ENCODE peak calls at places on chromosome 20, in four cellular contexts. X, O, D and M are unnamed samples.

GRCh38 chr20:41392871-41393704 is 26.5 kb upstream of the EMILIN3 start:
- DNase-seq in X (peak; percentile 34), O (peak; percentile 82), D (no peak), M (no peak)

GRCh38 chr20:59499863-59500262 is 104.5 kb upstream of the PHACTR3 start:
- DNase-seq in X (no peak), O (no peak), D (no peak), M (no peak)

GRCh38 chr20:61929561-61929960 is 136.1 kb downstream of the TAF4 start:
- DNase-seq in X (peak; percentile 28), O (no peak), D (no peak), M (no peak)

GRCh38 chr20:680638-681037 is 5.0 kb upstream of the SCRT2 start:
- DNase-seq in X (no peak), O (no peak), D (no peak), M (no peak)

GRCh38 chr20:57346477-57346876 is 4.6 kb upstream of the RAE1 start:
- DNase-seq in X (peak; percentile 76), O (peak; percentile 76), D (peak; percentile 32), M (peak; percentile 64)

GRCh38 chr20:49832632-49833327 is 20.2 kb downstream of the SLC9A8 start:
- DNase-seq in X (no peak), O (peak; percentile 58), D (no peak), M (peak; percentile 55)

GRCh38 chr20:19275038-19275629 is 62.7 kb downstream of the SLC24A3 start:
- DNase-seq in X (no peak), O (no peak), D (no peak), M (no peak)

GRCh38 chr20:19726126-19726525 is 31.9 kb upstream of the RIN2 start:
- DNase-seq in X (no peak), O (no peak), D (no peak), M (peak; percentile 60)

GRCh38 chr20:12925214-12925755 is 83.5 kb upstream of the SPTLC3 start:
- DNase-seq in X (no peak), O (peak; percentile 40), D (peak; percentile 81), M (peak; percentile 86)

GRCh38 chr20:63636752-63637633 is 10.1 kb upstream of the GMEB2 start:
- DNase-seq in X (no peak), O (no peak), D (no peak), M (no peak)

GRCh38 chr20:49594143-49594928 is 26.4 kb upstream of the PTGIS start:
- DNase-seq in X (no peak), O (peak; percentile 76), D (no peak), M (no peak)

GRCh38 chr20:31811198-31811597 is 8.0 kb upstream of the MYLK2 start:
- DNase-seq in X (no peak), O (no peak), D (no peak), M (no peak)
- H3K27ac ChIP-seq in X (no peak overlapping the region), O (no peak overlapping the region), D (no peak overlapping the region), M (no peak overlapping the region)

GRCh38 chr20:44326391-44327159 is 10.3 kb upstream of the R3HDML start:
- DNase-seq in X (no peak), O (no peak), D (no peak), M (no peak)
- TF ChIP-seq CTCF in X (no peak), O (no peak), D (no peak), M (no peak)

DNA sequence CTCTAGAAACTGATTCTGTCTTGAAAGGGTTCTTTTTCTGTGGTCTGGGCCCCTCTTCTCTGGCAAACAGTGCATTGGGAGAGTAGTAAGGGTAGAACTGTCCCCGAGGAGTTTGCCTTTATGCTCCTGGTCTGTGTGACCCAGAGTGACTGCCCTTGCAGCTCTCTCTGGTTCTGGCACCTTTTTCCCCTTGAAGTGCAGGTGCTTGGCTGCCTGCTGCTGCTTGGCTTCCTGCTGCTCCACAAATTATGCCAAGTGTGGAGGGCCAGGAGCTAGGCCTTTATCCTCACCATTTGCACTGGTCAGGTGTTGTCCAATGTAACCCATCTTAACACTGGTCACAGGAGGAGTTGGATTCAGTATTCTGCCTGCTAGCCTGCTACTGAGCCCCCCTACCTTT is 11.2 kb downstream of the KIZ start:
- DNase-seq in X (no peak), O (no peak), D (no peak), M (no peak)
- H3K27ac ChIP-seq in X (no peak overlapping the region), O (no peak overlapping the region), D (no peak overlapping the region), M (no peak overlapping the region)

GRCh38 chr20:25537890-25538289 is 47.4 kb downstream of the NINL start:
- DNase-seq in X (no peak), O (no peak), D (no peak), M (no peak)

GRCh38 chr20:25539742-25540201 is 45.6 kb downstream of the NINL start:
- DNase-seq in X (no peak), O (no peak), D (no peak), M (no peak)

GRCh38 chr20:25538838-25539665 is 46.3 kb downstream of the NINL start:
- DNase-seq in X (no peak), O (no peak), D (no peak), M (no peak)

GRCh38 chr20:25541676-25542075 is 43.7 kb downstream of the NINL start:
- DNase-seq in X (no peak), O (no peak), D (no peak), M (no peak)

DNA sequence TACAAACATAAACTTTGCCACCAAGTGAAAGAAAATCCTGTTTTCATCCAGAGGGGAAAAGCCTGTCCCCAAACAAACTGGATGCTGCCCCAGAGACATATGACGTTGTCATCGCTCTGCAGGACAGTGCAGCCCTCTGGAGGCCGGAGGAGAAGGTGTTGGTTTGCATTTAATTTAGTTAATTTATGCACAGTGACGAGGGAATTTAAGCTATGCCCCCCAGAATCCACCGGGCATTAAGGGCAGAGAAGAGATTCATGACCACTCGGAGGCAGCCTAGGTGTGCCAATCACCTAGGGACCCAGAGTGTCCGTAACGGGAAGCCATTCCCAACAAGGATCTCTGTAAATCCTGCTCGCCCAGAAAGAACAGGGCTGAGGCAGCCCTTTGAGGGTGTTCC is 45.1 kb downstream of the NINL start:
- DNase-seq in X (no peak), O (no peak), D (no peak), M (peak; percentile 38)
- TF ChIP-seq CTCF in X (peak; percentile 30), O (peak; percentile 14), D (no peak), M (peak; percentile 77)

GRCh38 chr20:36830791-36831691 is 44.9 kb upstream of the TLDC2 start:
- DNase-seq in X (peak; percentile 55), O (peak; percentile 62), D (no peak), M (no peak)
- H3K27ac ChIP-seq in X (peak overlapping the region; percentile 77), O (peak overlapping the region; percentile 74), D (peak overlapping the region; percentile 37), M (peak overlapping the region; percentile 97)

GRCh38 chr20:33650753-33651561 is 11.2 kb upstream of the C20orf144 start:
- DNase-seq in X (no peak), O (no peak), D (no peak), M (peak; percentile 78)
- TF ChIP-seq CTCF in X (no peak), O (no peak), D (no peak), M (no peak)

GRCh38 chr20:25308083-25308491 is 60.2 kb downstream of the PYGB start:
- DNase-seq in X (peak; percentile 39), O (no peak), D (no peak), M (no peak)

GRCh38 chr20:25310921-25311728 is 63.2 kb downstream of the PYGB start:
- DNase-seq in X (peak; percentile 31), O (no peak), D (no peak), M (no peak)

GRCh38 chr20:25308671-25309394 is 60.9 kb downstream of the PYGB start:
- DNase-seq in X (peak; percentile 49), O (no peak), D (no peak), M (no peak)

GRCh38 chr20:25310268-25310920 is 62.5 kb downstream of the PYGB start:
- DNase-seq in X (peak; percentile 58), O (peak; percentile 46), D (peak; percentile 97), M (peak; percentile 88)

GRCh38 chr20:25309395-25310267 is 61.7 kb downstream of the PYGB start:
- DNase-seq in X (peak; percentile 65), O (no peak), D (peak; percentile 87), M (peak; percentile 50)
- H3K27ac ChIP-seq in X (peak overlapping the region; percentile 78), O (peak overlapping the region; percentile 56), D (peak overlapping the region; percentile 97), M (peak overlapping the region; percentile 90)

GRCh38 chr20:17683218-17684076 is 1.4 kb upstream of the RRBP1 start:
- DNase-seq in X (no peak), O (no peak), D (no peak), M (no peak)

GRCh38 chr20:17680836-17681740 is 954 bp downstream of the RRBP1 start:
- DNase-seq in X (peak; percentile 91), O (peak; percentile 84), D (peak; percentile 95), M (peak; percentile 86)

GRCh38 chr20:17682889-17683198 is 802 bp upstream of the RRBP1 start:
- DNase-seq in X (no peak), O (no peak), D (no peak), M (no peak)

GRCh38 chr20:17681741-17682102 is 320 bp downstream of the RRBP1 start:
- DNase-seq in X (no peak), O (no peak), D (no peak), M (no peak)

GRCh38 chr20:17682103-17682888 is at the start of gene RRBP1:
- DNase-seq in X (peak; percentile 99), O (peak; percentile 98), D (peak; percentile 99), M (peak; percentile 99)
- TF ChIP-seq CTCF in X (peak; percentile 76), O (no peak), D (peak; percentile 89), M (peak; percentile 80)